ENCODE peak calls at places on chromosomes 11 and 22, in six cellular contexts. E is A549, Y is HepG2, H is WTC11, A is endothelial cell of umbilical vein, N is H1. L is an unnamed sample.

GRCh38 chr22:27800250-27801131 is 1.1 kb downstream of the MN1 start:
- DNase-seq in E (no peak), Y (no peak), H (peak), A (no peak), N (no peak), L (no peak)

GRCh38 chr11:42410251-42410956 is 901.4 kb upstream of the API5 start:
- DNase-seq in E (no peak), Y (no peak), H (no peak), A (no peak), N (no peak), L (no peak)

GRCh38 chr11:125448136-125448535 is 47.9 kb downstream of the FEZ1 start:
- DNase-seq in E (no peak), Y (no peak), H (no peak), A (no peak), N (no peak), L (no peak)

GRCh38 chr11:30091728-30092127 is 74.9 kb upstream of the KCNA4 start:
- DNase-seq in E (no peak), Y (no peak), H (no peak), A (no peak), N (no peak), L (no peak)

GRCh38 chr11:69039501-69039900 is 9.2 kb upstream of the TPCN2 start:
- DNase-seq in E (no peak), Y (no peak), H (no peak), A (no peak), N (no peak), L (no peak)

GRCh38 chr22:50208939-50209892 is 8.4 kb downstream of the SELENOO start:
- DNase-seq in E (no peak), Y (no peak), H (no peak), A (no peak), N (no peak), L (no peak)

GRCh38 chr11:129048911-129049310 is 106.2 kb upstream of the TP53AIP1 start:
- DNase-seq in E (no peak), Y (no peak), H (no peak), A (no peak), N (no peak), L (no peak)

GRCh38 chr22:46907578-46908215 is 145.2 kb downstream of the TBC1D22A start:
- DNase-seq in E (no peak), Y (no peak), H (no peak), A (no peak), N (peak), L (no peak)

GRCh38 chr11:130872961-130873360 is 43.3 kb downstream of the SNX19 start:
- DNase-seq in E (no peak), Y (no peak), H (no peak), A (no peak), N (no peak), L (no peak)

GRCh38 chr11:134560066-134560465 is 148.0 kb upstream of the B3GAT1 start:
- DNase-seq in E (no peak), Y (no peak), H (no peak), A (no peak), N (no peak), L (no peak)

GRCh38 chr11:47887910-47888569 is 39.9 kb upstream of the NUP160 start:
- DNase-seq in E (no peak), Y (no peak), H (no peak), A (no peak), N (no peak), L (no peak)

GRCh38 chr11:37630866-37631265 is 1032.8 kb upstream of the RAG2 start:
- DNase-seq in E (no peak), Y (no peak), H (no peak), A (no peak), N (no peak), L (no peak)

GRCh38 chr11:74532496-74533246 is 39.1 kb upstream of the LIPT2 start:
- DNase-seq in E (no peak), Y (no peak), H (no peak), A (peak), N (no peak), L (no peak)
- TF ChIP-seq JUN in E (no peak), Y (no peak), H (no peak), A (no peak), N (no peak), L (no peak)

GRCh38 chr11:33830903-33831648 is 56.8 kb upstream of the FBXO3 start:
- DNase-seq in E (no peak), Y (no peak), H (no peak), A (no peak), N (no peak), L (no peak)

GRCh38 chr11:33828604-33829429 is 54.5 kb upstream of the FBXO3 start:
- DNase-seq in E (peak), Y (no peak), H (peak), A (no peak), N (peak), L (no peak)

GRCh38 chr11:33832676-33833075 is 58.4 kb upstream of the FBXO3 start:
- DNase-seq in E (no peak), Y (no peak), H (no peak), A (no peak), N (no peak), L (no peak)

GRCh38 chr11:33827206-33827605 is 52.9 kb upstream of the FBXO3 start:
- DNase-seq in E (no peak), Y (no peak), H (no peak), A (no peak), N (no peak), L (no peak)

GRCh38 chr11:33829430-33830141 is 55.3 kb upstream of the FBXO3 start:
- DNase-seq in E (peak), Y (peak), H (peak), A (peak), N (peak), L (peak)
- TF ChIP-seq JUN in E (no peak), Y (no peak), H (no peak), A (no peak), N (no peak), L (no peak)

DNA sequence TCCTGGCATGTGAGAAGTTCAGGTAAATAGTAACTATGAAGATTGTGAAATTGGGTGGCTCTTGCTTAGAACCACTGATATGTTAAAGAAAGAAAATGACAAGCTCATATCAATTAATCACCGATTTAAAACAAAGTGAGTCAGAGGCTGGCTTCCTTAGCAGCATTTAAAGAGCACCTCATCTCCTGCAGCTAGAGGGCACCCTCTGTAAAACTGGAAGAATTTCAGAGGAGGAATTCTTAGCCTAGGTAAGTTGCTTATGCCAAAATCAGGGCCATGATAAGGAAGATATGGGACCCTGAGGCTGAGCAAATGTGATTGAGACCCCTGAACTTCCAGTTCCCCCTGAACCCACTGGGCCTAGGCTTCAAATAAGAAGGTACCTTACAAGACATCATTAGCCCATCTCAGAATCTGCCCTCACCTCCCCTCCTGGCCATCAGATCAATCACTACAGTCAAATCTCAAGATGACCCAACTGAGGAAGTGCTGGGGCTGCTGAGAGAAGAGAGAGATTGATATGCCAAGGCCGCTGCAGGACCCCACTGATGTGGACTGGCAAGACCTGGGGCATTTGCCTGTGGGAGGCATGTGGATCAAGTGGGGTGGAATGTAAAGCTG is 8.6 kb upstream of the CD3E start:
- DNase-seq in E (no peak), Y (peak), H (no peak), A (peak), N (no peak), L (no peak)
- TF ChIP-seq JUN in E (no peak), Y (no peak), H (no peak), A (no peak), N (no peak), L (no peak)

DNA sequence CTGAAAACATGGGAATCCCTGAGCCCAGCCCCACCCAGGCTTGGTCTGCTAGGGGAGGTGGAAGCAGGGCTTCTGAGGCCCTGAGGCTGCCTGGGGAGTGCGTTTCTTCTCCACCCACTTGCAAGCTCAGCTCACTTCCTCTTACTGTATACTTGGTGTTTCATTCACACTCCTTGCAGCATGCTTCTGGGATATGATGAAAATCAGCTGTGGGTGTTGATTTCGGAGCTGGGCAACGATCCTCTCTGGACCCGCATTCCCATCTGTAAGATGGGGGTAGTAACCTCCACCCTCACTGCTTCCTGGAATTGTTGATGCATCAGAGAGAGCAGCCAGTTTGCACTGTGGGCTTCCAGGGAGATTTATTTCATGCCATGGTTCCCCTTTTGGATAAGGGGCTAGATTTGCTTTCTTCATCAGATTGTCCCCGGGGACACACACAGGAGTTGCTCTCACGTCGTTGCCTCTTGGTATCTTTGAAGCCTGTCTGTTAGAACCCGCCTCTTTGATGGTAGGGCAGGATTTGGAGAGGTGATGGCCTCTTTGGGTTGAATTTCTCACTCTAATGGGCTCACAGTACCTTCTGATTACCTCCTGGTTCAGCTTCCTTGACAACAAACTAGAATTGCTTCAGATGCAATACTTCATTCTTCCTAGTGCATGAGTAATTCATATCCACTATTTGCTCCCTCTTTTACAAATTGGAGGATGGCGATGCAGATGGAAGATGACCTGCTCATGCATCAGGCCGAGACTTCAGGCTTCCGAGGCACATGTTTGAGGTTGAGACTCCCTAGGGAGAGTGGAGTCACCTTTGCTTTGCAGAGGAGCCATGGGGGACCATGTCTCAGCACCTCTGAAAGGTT is 40.4 kb downstream of the BCR start:
- DNase-seq in E (no peak), Y (no peak), H (no peak), A (peak), N (no peak), L (peak)
- TF ChIP-seq JUN in E (no peak), Y (no peak), H (no peak), A (no peak), N (no peak), L (no peak)